ENCODE peak calls at places on chromosome 14, in five cellular contexts. T is HepG2, W is GM12878, O is K562, S is H1. F is an unnamed sample.

GRCh38 chr14:105023144-105023543 is 2.3 kb upstream of the CDCA4 start:
- DNase-seq in T (no peak), W (no peak), O (no peak), S (no peak), F (no peak)

GRCh38 chr14:85319998-85320397 is 209.9 kb upstream of the FLRT2 start:
- DNase-seq in T (no peak), W (no peak), O (no peak), S (no peak), F (no peak)

GRCh38 chr14:22598896-22599244 is 770 bp downstream of the ABHD4 start:
- DNase-seq in T (peak; percentile 82), W (no peak), O (peak; percentile 53), S (no peak), F (no peak)

GRCh38 chr14:58626441-58626840 is 11.3 kb upstream of the DACT1 start:
- DNase-seq in T (no peak), W (no peak), O (no peak), S (no peak), F (no peak)

GRCh38 chr14:83255015-83255726 is 1721.5 kb upstream of the SEL1L start:
- DNase-seq in T (no peak), W (peak; percentile 19), O (no peak), S (no peak), F (no peak)

GRCh38 chr14:57389646-57390036 is 745 bp upstream of the NAA30 start:
- DNase-seq in T (no peak), W (peak; percentile 13), O (no peak), S (no peak), F (peak; percentile 1)

GRCh38 chr14:33120966-33121365 is 182.3 kb downstream of the NPAS3 start:
- DNase-seq in T (no peak), W (no peak), O (no peak), S (no peak), F (no peak)

GRCh38 chr14:47284283-47284682 is 391.1 kb downstream of the MDGA2 start:
- DNase-seq in T (no peak), W (no peak), O (no peak), S (no peak), F (no peak)

GRCh38 chr14:85358136-85358785 is 171.7 kb upstream of the FLRT2 start:
- DNase-seq in T (no peak), W (no peak), O (no peak), S (no peak), F (no peak)

GRCh38 chr14:63650336-63650952 is 8.8 kb upstream of the WDR89 start:
- DNase-seq in T (no peak), W (peak; percentile 54), O (no peak), S (no peak), F (no peak)

GRCh38 chr14:23551266-23552028 is at the start of gene ZFHX2:
- DNase-seq in T (peak; percentile 92), W (no peak), O (peak; percentile 73), S (peak; percentile 92), F (peak; percentile 91)

DNA sequence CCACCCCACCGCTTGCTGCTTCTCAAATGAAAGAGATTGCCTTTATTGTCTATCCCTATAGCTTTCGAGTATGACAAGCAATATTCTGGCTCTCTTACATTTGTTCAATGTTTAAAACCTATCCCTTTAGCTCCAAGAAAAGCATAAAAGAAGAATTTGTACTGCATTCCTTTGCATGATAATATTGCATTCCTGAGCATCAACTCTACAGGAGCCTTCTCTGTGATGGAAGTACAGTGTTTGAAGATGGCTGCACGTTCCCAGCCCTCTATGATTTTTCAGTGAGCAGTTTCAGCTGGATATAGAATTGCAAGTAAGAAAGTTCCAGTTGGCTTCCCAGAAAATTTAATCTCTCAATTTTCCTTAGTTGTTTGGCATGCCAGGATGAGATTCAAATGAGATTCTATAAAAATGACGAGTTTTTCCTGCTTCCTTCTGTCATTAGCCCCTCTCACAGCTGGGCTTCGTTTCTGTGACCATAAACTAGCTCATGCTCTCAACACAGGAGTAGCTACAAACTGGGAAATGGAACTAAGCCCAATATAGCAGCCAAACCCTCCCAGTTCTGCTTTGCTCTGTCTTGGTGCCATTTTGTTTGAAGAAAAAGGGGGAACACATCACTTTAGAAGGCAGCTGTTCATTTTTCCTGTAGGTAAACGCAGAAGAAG is 109.9 kb downstream of the TTC8 start:
- DNase-seq in T (no peak), W (no peak), O (no peak), S (no peak), F (no peak)
- TF ChIP-seq RFX5 in T (no peak), W (no peak), O (no peak), S (no peak), F (no peak)

GRCh38 chr14:100679707-100680438 is 46.8 kb upstream of the DLK1 start:
- DNase-seq in T (peak; percentile 83), W (no peak), O (no peak), S (no peak), F (no peak)
- TF ChIP-seq TAF1 in T (peak; percentile 33), W (no peak), O (no peak), S (no peak), F (no peak)

GRCh38 chr14:61718039-61718438 is 22.7 kb downstream of the HIF1A start:
- DNase-seq in T (no peak), W (no peak), O (no peak), S (no peak), F (no peak)

GRCh38 chr14:61716956-61717355 is 21.6 kb downstream of the HIF1A start:
- DNase-seq in T (no peak), W (no peak), O (no peak), S (no peak), F (no peak)

GRCh38 chr14:61724133-61724532 is 28.8 kb downstream of the HIF1A start:
- DNase-seq in T (no peak), W (no peak), O (no peak), S (no peak), F (no peak)

GRCh38 chr14:61719344-61720301 is 24.3 kb downstream of the HIF1A start:
- DNase-seq in T (no peak), W (no peak), O (no peak), S (no peak), F (no peak)

GRCh38 chr14:61720302-61720677 is 25.0 kb downstream of the HIF1A start:
- DNase-seq in T (no peak), W (no peak), O (no peak), S (no peak), F (no peak)
- TF ChIP-seq RFX5 in T (no peak), W (no peak), O (no peak), S (no peak), F (no peak)

GRCh38 chr14:93078830-93079229 is 36.9 kb downstream of the ITPK1 start:
- DNase-seq in T (no peak), W (no peak), O (no peak), S (no peak), F (no peak)
- TF ChIP-seq TAF1 in T (no peak), W (no peak), O (no peak), S (no peak), F (no peak)

GRCh38 chr14:31256534-31257243 is 49.1 kb upstream of the HECTD1 start:
- DNase-seq in T (no peak), W (no peak), O (no peak), S (no peak), F (no peak)

GRCh38 chr14:31253746-31254471 is 46.3 kb upstream of the HECTD1 start:
- DNase-seq in T (no peak), W (no peak), O (no peak), S (no peak), F (no peak)

GRCh38 chr14:31255286-31255685 is 47.7 kb upstream of the HECTD1 start:
- DNase-seq in T (no peak), W (no peak), O (no peak), S (no peak), F (no peak)

GRCh38 chr14:31252865-31253264 is 45.3 kb upstream of the HECTD1 start:
- DNase-seq in T (no peak), W (no peak), O (no peak), S (no peak), F (no peak)

DNA sequence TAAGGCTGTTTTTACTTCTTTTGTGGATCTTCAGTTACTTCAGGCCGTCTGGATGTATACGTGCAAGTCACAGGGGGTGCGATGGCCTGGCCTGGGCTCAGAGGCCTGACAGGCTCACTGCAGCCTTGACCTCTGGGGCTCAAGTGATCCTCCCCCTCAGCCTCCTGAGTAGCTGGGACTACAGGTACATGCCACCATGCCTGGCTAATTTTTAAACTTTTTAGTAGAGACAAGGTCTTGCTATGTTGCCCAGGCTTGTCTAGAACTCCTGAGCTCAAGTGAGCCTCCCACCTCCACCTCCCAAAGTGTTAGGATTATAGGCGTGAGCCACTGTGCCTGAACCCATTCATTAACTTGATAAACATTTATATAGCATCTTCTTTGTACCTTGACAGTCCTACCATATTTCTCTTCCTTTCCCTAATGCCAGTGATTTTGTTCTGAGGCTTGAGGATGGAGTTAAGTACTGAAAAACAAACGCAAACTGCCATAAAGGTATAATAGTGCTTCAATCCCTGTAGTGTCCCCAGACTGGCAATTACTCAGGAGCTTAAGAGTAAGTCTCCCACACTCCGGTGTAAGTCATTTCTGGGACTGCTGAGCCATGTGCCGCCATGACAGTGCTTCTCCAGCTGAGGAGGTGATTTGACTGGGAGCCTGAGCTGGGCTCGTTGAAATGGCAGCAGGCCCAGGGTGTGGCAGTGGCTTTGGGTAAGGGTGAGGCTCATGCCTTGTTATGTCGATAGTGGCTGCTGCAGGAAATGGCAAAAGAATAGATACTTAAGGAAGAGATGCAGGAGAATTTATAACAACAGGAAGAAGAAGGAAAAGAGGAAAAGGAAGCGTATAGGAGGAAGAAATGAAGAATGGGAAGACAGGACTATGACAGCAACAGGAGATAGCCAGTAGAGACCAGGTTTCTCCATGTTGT is 43.7 kb upstream of the HECTD1 start:
- DNase-seq in T (no peak), W (no peak), O (no peak), S (no peak), F (no peak)
- TF ChIP-seq RFX5 in T (no peak), W (no peak), O (no peak), S (no peak), F (no peak)

DNA sequence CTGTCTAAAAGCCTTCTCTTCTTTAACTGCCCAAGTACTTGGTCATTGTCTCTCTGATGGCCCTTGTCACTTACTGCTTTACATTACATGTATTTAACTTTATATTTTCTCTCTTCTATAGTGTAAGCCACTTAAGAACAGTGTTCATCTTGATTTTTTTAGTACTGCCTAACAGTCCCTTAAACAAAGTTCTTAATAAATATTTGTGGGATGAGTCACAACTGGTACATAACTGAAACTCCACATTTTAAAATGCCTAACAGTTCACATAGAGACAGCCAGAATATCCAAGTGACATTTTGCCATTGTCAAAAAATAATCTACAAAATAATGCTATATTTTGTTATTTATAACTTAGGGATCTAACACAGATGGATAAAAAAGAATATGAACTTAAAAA is 146.6 kb downstream of the STXBP6 start:
- DNase-seq in T (no peak), W (no peak), O (no peak), S (no peak), F (no peak)
- TF ChIP-seq TAF1 in T (no peak), W (no peak), O (no peak), S (no peak), F (no peak)